ENCODE peak calls at places on chromosomes 5 and 9, in five cellular contexts. One of them, this sample, is unnamed.

GRCh38 chr9:96139592-96140251 is 162.3 kb downstream of the HSD17B3 start:
- DNase-seq in HCT116: no peak
- DNase-seq in hepatocyte: peak
- DNase-seq in IMR-90: peak
- DNase-seq in neural progenitor cell: no peak
- DNase-seq in this sample: no peak

GRCh38 chr5:59079622-59080620 is 497.0 kb downstream of the RAB3C start:
- DNase-seq in hepatocyte: peak
- DNase-seq in HCT116: no peak
- DNase-seq in neural progenitor cell: no peak
- DNase-seq in IMR-90: peak
- DNase-seq in this sample: no peak

GRCh38 chr5:35924122-35924949 is 14.1 kb downstream of the CAPSL start:
- DNase-seq in IMR-90: peak
- DNase-seq in HCT116: no peak
- DNase-seq in neural progenitor cell: no peak
- DNase-seq in hepatocyte: no peak
- DNase-seq in this sample: no peak

GRCh38 chr9:97856857-97857602 is 4.0 kb downstream of the FOXE1 start:
- DNase-seq in hepatocyte: no peak
- DNase-seq in IMR-90: no peak
- DNase-seq in neural progenitor cell: peak
- DNase-seq in HCT116: no peak
- DNase-seq in this sample: no peak

GRCh38 chr5:172494630-172495505 is 40.5 kb upstream of the SH3PXD2B start:
- DNase-seq in IMR-90: no peak
- DNase-seq in neural progenitor cell: no peak
- DNase-seq in hepatocyte: no peak
- DNase-seq in HCT116: no peak
- DNase-seq in this sample: no peak

GRCh38 chr5:79938468-79938867 is 52.6 kb downstream of the MTX3 start:
- DNase-seq in hepatocyte: no peak
- DNase-seq in neural progenitor cell: no peak
- DNase-seq in HCT116: no peak
- DNase-seq in IMR-90: no peak
- DNase-seq in this sample: no peak

GRCh38 chr9:19404278-19405075 is 4.3 kb upstream of the ACER2 start:
- DNase-seq in IMR-90: no peak
- DNase-seq in HCT116: no peak
- DNase-seq in neural progenitor cell: no peak
- DNase-seq in hepatocyte: peak
- DNase-seq in this sample: no peak

GRCh38 chr5:81184749-81185110 is 48.4 kb upstream of the CKMT2 start:
- DNase-seq in HCT116: no peak
- DNase-seq in hepatocyte: no peak
- DNase-seq in neural progenitor cell: no peak
- DNase-seq in IMR-90: no peak
- DNase-seq in this sample: no peak

GRCh38 chr5:15655683-15656082 is 155.7 kb downstream of the FBXL7 start:
- DNase-seq in hepatocyte: no peak
- DNase-seq in neural progenitor cell: no peak
- DNase-seq in IMR-90: no peak
- DNase-seq in HCT116: no peak
- DNase-seq in this sample: no peak

GRCh38 chr5:19608434-19608833 is 379.6 kb downstream of the CDH18 start:
- DNase-seq in neural progenitor cell: no peak
- DNase-seq in HCT116: no peak
- DNase-seq in hepatocyte: no peak
- DNase-seq in IMR-90: no peak
- DNase-seq in this sample: peak

GRCh38 chr9:79195904-79196303 is 375.9 kb upstream of the TLE4 start:
- DNase-seq in HCT116: no peak
- DNase-seq in IMR-90: peak
- DNase-seq in neural progenitor cell: no peak
- DNase-seq in hepatocyte: no peak
- DNase-seq in this sample: no peak

GRCh38 chr5:154287136-154287535 is 96.6 kb downstream of the GALNT10 start:
- DNase-seq in neural progenitor cell: peak
- DNase-seq in HCT116: no peak
- DNase-seq in IMR-90: peak
- DNase-seq in hepatocyte: peak
- DNase-seq in this sample: no peak

GRCh38 chr5:30605693-30606268 is 587.7 kb upstream of the CDH6 start:
- DNase-seq in neural progenitor cell: no peak
- DNase-seq in hepatocyte: peak
- DNase-seq in HCT116: no peak
- DNase-seq in IMR-90: no peak
- DNase-seq in this sample: no peak

GRCh38 chr5:84487963-84488362 is 103.3 kb upstream of the EDIL3 start:
- DNase-seq in neural progenitor cell: no peak
- DNase-seq in hepatocyte: peak
- DNase-seq in HCT116: no peak
- DNase-seq in IMR-90: peak
- DNase-seq in this sample: no peak

GRCh38 chr5:170312666-170313065 is 15.1 kb upstream of the LCP2 start:
- DNase-seq in neural progenitor cell: no peak
- DNase-seq in IMR-90: peak
- DNase-seq in HCT116: no peak
- DNase-seq in hepatocyte: peak
- DNase-seq in this sample: no peak

DNA sequence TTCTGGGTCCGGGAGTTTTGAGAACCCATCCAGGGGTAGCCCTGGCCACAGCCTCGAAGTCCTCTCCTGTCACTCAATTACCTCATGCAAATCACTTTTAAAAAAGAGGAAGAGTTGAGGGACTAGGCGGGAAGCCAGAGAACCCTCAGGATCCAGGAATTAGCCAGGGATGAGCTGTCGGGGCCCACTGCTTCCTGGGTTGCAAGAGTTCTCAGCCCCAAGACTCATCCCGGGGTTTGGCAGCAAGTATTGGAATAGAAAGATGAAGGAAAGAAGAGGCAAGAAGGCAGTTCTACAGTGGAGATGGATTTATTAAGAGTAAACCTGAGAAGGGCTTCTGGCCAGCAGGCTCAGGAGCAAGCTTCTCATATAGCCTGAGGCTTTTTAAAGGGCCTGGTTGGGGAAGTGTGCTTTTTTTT is 25.6 kb downstream of the C9orf50 start:
- DNase-seq in neural progenitor cell: no peak
- DNase-seq in HCT116: no peak
- DNase-seq in hepatocyte: no peak
- DNase-seq in IMR-90: peak
- DNase-seq in this sample: no peak
- H3K4me2 ChIP-seq in neural progenitor cell: no peak
- H3K4me2 ChIP-seq in HCT116: peak
- H3K4me2 ChIP-seq in hepatocyte: no peak
- H3K4me2 ChIP-seq in IMR-90: no peak
- H3K4me2 ChIP-seq in this sample: no peak

DNA sequence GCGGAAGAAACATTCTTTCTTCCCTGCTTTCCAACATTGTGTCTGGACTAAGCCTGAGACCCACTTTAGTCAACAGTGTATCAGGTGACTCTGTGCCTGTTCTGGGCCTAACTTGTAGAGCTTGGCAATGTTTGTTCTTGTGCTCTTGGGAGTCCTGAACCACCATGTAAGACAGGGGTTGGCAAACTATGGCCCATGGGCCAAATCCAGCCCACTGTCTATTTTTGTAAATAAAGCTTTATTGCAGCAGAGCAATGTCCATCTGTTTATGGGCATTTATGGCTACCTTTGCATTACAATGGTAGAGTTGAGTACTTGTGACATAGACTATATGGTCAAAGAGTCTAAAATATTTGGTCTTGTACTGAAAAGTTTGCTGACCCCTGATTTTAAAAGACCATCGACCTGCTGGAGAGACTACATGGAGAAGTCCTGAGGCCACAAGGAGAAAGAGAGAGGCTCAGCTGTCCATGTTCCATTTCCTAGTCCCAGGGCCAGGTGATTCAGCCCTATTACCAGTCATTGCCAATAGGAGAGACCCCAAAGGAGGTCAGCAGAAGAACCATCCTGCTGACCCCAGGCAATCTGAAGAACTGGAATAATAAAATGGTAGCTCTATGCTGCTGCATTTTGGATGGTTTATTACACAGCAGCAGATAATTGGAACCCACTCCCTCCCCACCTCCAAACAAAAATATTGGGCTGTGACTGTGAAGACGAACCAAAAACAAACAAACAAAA is 211.3 kb downstream of the AUH start:
- DNase-seq in neural progenitor cell: no peak
- DNase-seq in hepatocyte: no peak
- DNase-seq in IMR-90: no peak
- DNase-seq in HCT116: no peak
- DNase-seq in this sample: no peak
- H3K4me2 ChIP-seq in neural progenitor cell: no peak
- H3K4me2 ChIP-seq in hepatocyte: no peak
- H3K4me2 ChIP-seq in IMR-90: no peak
- H3K4me2 ChIP-seq in HCT116: no peak
- H3K4me2 ChIP-seq in this sample: no peak

GRCh38 chr9:111891910-111892499 is 4.6 kb upstream of the UGCG start:
- DNase-seq in neural progenitor cell: no peak
- DNase-seq in HCT116: peak
- DNase-seq in hepatocyte: peak
- DNase-seq in IMR-90: no peak
- DNase-seq in this sample: peak
- H3K4me2 ChIP-seq in neural progenitor cell: no peak
- H3K4me2 ChIP-seq in HCT116: peak
- H3K4me2 ChIP-seq in hepatocyte: peak
- H3K4me2 ChIP-seq in IMR-90: no peak
- H3K4me2 ChIP-seq in this sample: peak

GRCh38 chr5:134994560-134995156 is 27.0 kb downstream of the CATSPER3 start:
- DNase-seq in hepatocyte: no peak
- DNase-seq in IMR-90: no peak
- DNase-seq in neural progenitor cell: no peak
- DNase-seq in HCT116: no peak
- DNase-seq in this sample: peak
- H3K4me2 ChIP-seq in hepatocyte: no peak
- H3K4me2 ChIP-seq in IMR-90: no peak
- H3K4me2 ChIP-seq in neural progenitor cell: no peak
- H3K4me2 ChIP-seq in HCT116: no peak
- H3K4me2 ChIP-seq in this sample: no peak